ENCODE peak calls at places on chromosomes 13 and 19, in eight cellular contexts. U is T-helper 9 cell; S is fibroblast of gingiva; K is M059J; V is CD14-positive monocyte; Q is stimulated activated CD4-positive, alpha-beta T cell treated with anti-CD3 and anti-CD28 coated beads, Interleukin-1b, Interleukin-23, amount 100 ng/mL, for 24 hours; F is amniotic stem cell; B is lower lobe of right lung. A is an unnamed sample.
A peak's percentile ranks its signal among the peaks of the same experiment; 100 is the strongest.

GRCh38 chr13:44762946-44763345 is 186.8 kb upstream of the TSC22D1 start:
- DNase-seq in U (no peak), S (no peak), K (no peak), V (no peak), Q (no peak), F (no peak), B (no peak), A (no peak)

GRCh38 chr19:4600082-4600481 is 39.2 kb upstream of the TNFAIP8L1 start:
- DNase-seq in U (no peak), S (no peak), K (no peak), V (no peak), Q (no peak), F (no peak), B (no peak), A (no peak)

GRCh38 chr19:34350161-34350561 is 14.8 kb upstream of the GPI start:
- DNase-seq in U (peak; percentile 47), S (no peak), K (no peak), V (no peak), Q (no peak), F (no peak), B (no peak), A (no peak)

GRCh38 chr19:45211751-45212381 is 33.3 kb downstream of the BLOC1S3 start:
- DNase-seq in U (no peak), S (no peak), K (peak; percentile 82), V (no peak), Q (no peak), F (no peak), B (peak; percentile 69), A (no peak)

GRCh38 chr13:64791373-64791772 is 2438.8 kb downstream of the PCDH9 start:
- DNase-seq in U (no peak), S (no peak), K (no peak), V (no peak), Q (no peak), F (no peak), B (no peak), A (no peak)

GRCh38 chr19:5046339-5047039 is 77.6 kb downstream of the KDM4B start:
- DNase-seq in U (no peak), S (peak; percentile 60), K (peak; percentile 85), V (no peak), Q (no peak), F (no peak), B (peak; percentile 74), A (no peak)

GRCh38 chr13:97629601-97630272 is 195.8 kb downstream of the RAP2A start:
- DNase-seq in U (no peak), S (no peak), K (no peak), V (no peak), Q (no peak), F (no peak), B (no peak), A (peak; percentile 76)

GRCh38 chr19:48613024-48613851 is 1.6 kb downstream of the FAM83E start:
- DNase-seq in U (no peak), S (no peak), K (peak; percentile 59), V (no peak), Q (no peak), F (no peak), B (no peak), A (peak; percentile 77)

GRCh38 chr19:23260956-23261355 is 10.8 kb upstream of the ZNF724 start:
- DNase-seq in U (no peak), S (no peak), K (no peak), V (no peak), Q (no peak), F (no peak), B (no peak), A (no peak)

GRCh38 chr13:101829484-101829883 is 377.0 kb downstream of the ITGBL1 start:
- DNase-seq in U (no peak), S (peak; percentile 21), K (no peak), V (no peak), Q (no peak), F (no peak), B (no peak), A (no peak)

GRCh38 chr19:12890787-12891552 is at the start of gene GCDH:
- DNase-seq in U (peak; percentile 92), S (peak; percentile 98), K (peak; percentile 99), V (peak; percentile 98), Q (peak; percentile 87), F (peak; percentile 98), B (peak; percentile 99), A (peak; percentile 98)

GRCh38 chr19:16442386-16443276 is 29.1 kb downstream of the EPS15L1 start:
- DNase-seq in U (no peak), S (no peak), K (no peak), V (no peak), Q (no peak), F (no peak), B (peak; percentile 63), A (no peak)

GRCh38 chr19:11017275-11018035 is 56.6 kb downstream of the SMARCA4 start:
- DNase-seq in U (no peak), S (no peak), K (no peak), V (no peak), Q (no peak), F (no peak), B (no peak), A (no peak)

A was measured in head of caudate nucleus.